ENCODE peak calls at places on chromosomes 2 and 18, in eight cellular contexts. One of them, this sample, is unnamed.

GRCh38 chr18:55780591-55781071 is 192.6 kb upstream of the TCF4 start:
- DNase-seq in heart right ventricle: no peak
- DNase-seq in smooth muscle cell of the brain vasculature: no peak
- DNase-seq in anterior cingulate cortex: no peak
- DNase-seq in ELR: peak
- DNase-seq in mesendoderm: no peak
- DNase-seq in NCI-H1105: no peak
- DNase-seq in left cardiac atrium: no peak
- DNase-seq in this sample: no peak

GRCh38 chr2:156657809-156658208 is 221.6 kb downstream of the GPD2 start:
- DNase-seq in left cardiac atrium: no peak
- DNase-seq in NCI-H1105: no peak
- DNase-seq in mesendoderm: no peak
- DNase-seq in heart right ventricle: no peak
- DNase-seq in anterior cingulate cortex: no peak
- DNase-seq in ELR: no peak
- DNase-seq in smooth muscle cell of the brain vasculature: no peak
- DNase-seq in this sample: no peak

GRCh38 chr2:152505495-152505906 is 170.5 kb downstream of the FMNL2 start:
- DNase-seq in left cardiac atrium: peak
- DNase-seq in ELR: peak
- DNase-seq in mesendoderm: no peak
- DNase-seq in heart right ventricle: peak
- DNase-seq in smooth muscle cell of the brain vasculature: no peak
- DNase-seq in NCI-H1105: no peak
- DNase-seq in anterior cingulate cortex: peak
- DNase-seq in this sample: peak

GRCh38 chr2:237459741-237460174 is 27.3 kb upstream of the MLPH start:
- DNase-seq in anterior cingulate cortex: no peak
- DNase-seq in mesendoderm: peak
- DNase-seq in left cardiac atrium: no peak
- DNase-seq in smooth muscle cell of the brain vasculature: no peak
- DNase-seq in heart right ventricle: no peak
- DNase-seq in NCI-H1105: no peak
- DNase-seq in ELR: peak
- DNase-seq in this sample: peak

GRCh38 chr2:18991177-18992168 is 366.9 kb downstream of the OSR1 start:
- DNase-seq in left cardiac atrium: peak
- DNase-seq in heart right ventricle: peak
- DNase-seq in anterior cingulate cortex: peak
- DNase-seq in smooth muscle cell of the brain vasculature: no peak
- DNase-seq in mesendoderm: peak
- DNase-seq in ELR: peak
- DNase-seq in NCI-H1105: peak
- DNase-seq in this sample: peak

GRCh38 chr18:9708057-9708881 is at the start of gene RAB31:
- DNase-seq in left cardiac atrium: peak
- DNase-seq in ELR: peak
- DNase-seq in mesendoderm: peak
- DNase-seq in anterior cingulate cortex: peak
- DNase-seq in NCI-H1105: no peak
- DNase-seq in smooth muscle cell of the brain vasculature: no peak
- DNase-seq in heart right ventricle: peak
- DNase-seq in this sample: peak

GRCh38 chr18:76803814-76804213 is 18.5 kb upstream of the ZNF236 start:
- DNase-seq in heart right ventricle: peak
- DNase-seq in left cardiac atrium: peak
- DNase-seq in NCI-H1105: peak
- DNase-seq in anterior cingulate cortex: peak
- DNase-seq in ELR: peak
- DNase-seq in smooth muscle cell of the brain vasculature: no peak
- DNase-seq in mesendoderm: peak
- DNase-seq in this sample: peak

GRCh38 chr2:85589982-85590791 is 5.4 kb upstream of the RNF181 start:
- DNase-seq in NCI-H1105: no peak
- DNase-seq in heart right ventricle: peak
- DNase-seq in left cardiac atrium: peak
- DNase-seq in anterior cingulate cortex: no peak
- DNase-seq in ELR: peak
- DNase-seq in mesendoderm: no peak
- DNase-seq in smooth muscle cell of the brain vasculature: peak
- DNase-seq in this sample: peak

GRCh38 chr2:218648473-218649100 is 10.8 kb downstream of the ZNF142 start:
- DNase-seq in anterior cingulate cortex: peak
- DNase-seq in heart right ventricle: no peak
- DNase-seq in smooth muscle cell of the brain vasculature: no peak
- DNase-seq in ELR: peak
- DNase-seq in NCI-H1105: peak
- DNase-seq in left cardiac atrium: peak
- DNase-seq in mesendoderm: peak
- DNase-seq in this sample: peak

GRCh38 chr18:38250981-38251380 is 685.4 kb upstream of the CELF4 start:
- DNase-seq in heart right ventricle: no peak
- DNase-seq in anterior cingulate cortex: no peak
- DNase-seq in NCI-H1105: no peak
- DNase-seq in left cardiac atrium: no peak
- DNase-seq in ELR: no peak
- DNase-seq in mesendoderm: peak
- DNase-seq in smooth muscle cell of the brain vasculature: no peak
- DNase-seq in this sample: no peak

GRCh38 chr2:226247289-226248275 is 552.0 kb downstream of the IRS1 start:
- DNase-seq in NCI-H1105: no peak
- DNase-seq in heart right ventricle: no peak
- DNase-seq in anterior cingulate cortex: no peak
- DNase-seq in ELR: peak
- DNase-seq in mesendoderm: no peak
- DNase-seq in smooth muscle cell of the brain vasculature: no peak
- DNase-seq in left cardiac atrium: no peak
- DNase-seq in this sample: no peak

GRCh38 chr2:238945433-238946150 is 97.7 kb downstream of the TWIST2 start:
- DNase-seq in heart right ventricle: peak
- DNase-seq in smooth muscle cell of the brain vasculature: no peak
- DNase-seq in mesendoderm: peak
- DNase-seq in NCI-H1105: peak
- DNase-seq in ELR: peak
- DNase-seq in left cardiac atrium: peak
- DNase-seq in anterior cingulate cortex: peak
- DNase-seq in this sample: peak

GRCh38 chr2:230828272-230828961 is 36.3 kb upstream of the ITM2C start:
- DNase-seq in left cardiac atrium: peak
- DNase-seq in mesendoderm: no peak
- DNase-seq in NCI-H1105: no peak
- DNase-seq in anterior cingulate cortex: no peak
- DNase-seq in heart right ventricle: peak
- DNase-seq in ELR: no peak
- DNase-seq in smooth muscle cell of the brain vasculature: no peak
- DNase-seq in this sample: peak

GRCh38 chr2:237574894-237575868 is 8.8 kb downstream of the PRLH start:
- DNase-seq in NCI-H1105: no peak
- DNase-seq in left cardiac atrium: peak
- DNase-seq in heart right ventricle: peak
- DNase-seq in anterior cingulate cortex: no peak
- DNase-seq in mesendoderm: peak
- DNase-seq in smooth muscle cell of the brain vasculature: no peak
- DNase-seq in ELR: no peak
- DNase-seq in this sample: peak

GRCh38 chr2:54598347-54599325 is 124.8 kb upstream of the EML6 start:
- DNase-seq in ELR: no peak
- DNase-seq in left cardiac atrium: no peak
- DNase-seq in NCI-H1105: no peak
- DNase-seq in heart right ventricle: no peak
- DNase-seq in anterior cingulate cortex: no peak
- DNase-seq in smooth muscle cell of the brain vasculature: no peak
- DNase-seq in mesendoderm: no peak
- DNase-seq in this sample: no peak

GRCh38 chr2:195531754-195532153 is 125.3 kb upstream of the SLC39A10 start:
- DNase-seq in left cardiac atrium: no peak
- DNase-seq in mesendoderm: no peak
- DNase-seq in NCI-H1105: no peak
- DNase-seq in ELR: no peak
- DNase-seq in anterior cingulate cortex: no peak
- DNase-seq in smooth muscle cell of the brain vasculature: no peak
- DNase-seq in heart right ventricle: no peak
- DNase-seq in this sample: no peak

GRCh38 chr2:53403836-53404413 is 363.7 kb upstream of the CHAC2 start:
- DNase-seq in mesendoderm: no peak
- DNase-seq in ELR: peak
- DNase-seq in left cardiac atrium: no peak
- DNase-seq in NCI-H1105: no peak
- DNase-seq in anterior cingulate cortex: no peak
- DNase-seq in heart right ventricle: no peak
- DNase-seq in smooth muscle cell of the brain vasculature: no peak
- DNase-seq in this sample: peak

GRCh38 chr2:176652300-176653182 is 383.3 kb downstream of the MTX2 start:
- DNase-seq in anterior cingulate cortex: no peak
- DNase-seq in mesendoderm: peak
- DNase-seq in ELR: peak
- DNase-seq in heart right ventricle: no peak
- DNase-seq in smooth muscle cell of the brain vasculature: no peak
- DNase-seq in NCI-H1105: peak
- DNase-seq in left cardiac atrium: no peak
- DNase-seq in this sample: peak

GRCh38 chr2:39243469-39244123 is at the start of gene CDKL4:
- DNase-seq in smooth muscle cell of the brain vasculature: no peak
- DNase-seq in left cardiac atrium: no peak
- DNase-seq in ELR: no peak
- DNase-seq in anterior cingulate cortex: no peak
- DNase-seq in mesendoderm: no peak
- DNase-seq in heart right ventricle: peak
- DNase-seq in NCI-H1105: peak
- DNase-seq in this sample: no peak

GRCh38 chr2:230903251-230904150 is 21.5 kb downstream of the GPR55 start:
- DNase-seq in left cardiac atrium: no peak
- DNase-seq in anterior cingulate cortex: no peak
- DNase-seq in smooth muscle cell of the brain vasculature: no peak
- DNase-seq in heart right ventricle: no peak
- DNase-seq in NCI-H1105: no peak
- DNase-seq in ELR: no peak
- DNase-seq in mesendoderm: no peak
- DNase-seq in this sample: no peak

GRCh38 chr2:38192976-38193375 is 117.0 kb upstream of the CYP1B1 start:
- DNase-seq in smooth muscle cell of the brain vasculature: no peak
- DNase-seq in NCI-H1105: no peak
- DNase-seq in left cardiac atrium: no peak
- DNase-seq in anterior cingulate cortex: no peak
- DNase-seq in mesendoderm: no peak
- DNase-seq in heart right ventricle: no peak
- DNase-seq in ELR: no peak
- DNase-seq in this sample: no peak

GRCh38 chr2:97935719-97936161 is 60.0 kb downstream of the TMEM131 start:
- DNase-seq in smooth muscle cell of the brain vasculature: no peak
- DNase-seq in left cardiac atrium: no peak
- DNase-seq in NCI-H1105: no peak
- DNase-seq in ELR: peak
- DNase-seq in mesendoderm: peak
- DNase-seq in anterior cingulate cortex: no peak
- DNase-seq in heart right ventricle: no peak
- DNase-seq in this sample: peak

GRCh38 chr2:199718074-199718473 is 132.9 kb downstream of the FTCDNL1 start:
- DNase-seq in smooth muscle cell of the brain vasculature: no peak
- DNase-seq in NCI-H1105: no peak
- DNase-seq in mesendoderm: no peak
- DNase-seq in ELR: no peak
- DNase-seq in left cardiac atrium: no peak
- DNase-seq in heart right ventricle: no peak
- DNase-seq in anterior cingulate cortex: no peak
- DNase-seq in this sample: no peak

This sample was measured in Daoy.